ENCODE peak calls at places on chromosome 7, in ten cellular contexts. F is right cardiac atrium, K is cardiac muscle cell, W is brain microvascular endothelial cell, R is fibroblast of the aortic adventitia, J is pancreas, Z is ovary, B is lower lobe of right lung, H is left ventricle myocardium inferior, P is bronchial epithelial cell. Q is an unnamed sample.

GRCh38 chr7:155189600-155189989 is 108.1 kb upstream of the INSIG1 start:
- DNase-seq in H (no peak), B (no peak), F (no peak), R (no peak), J (no peak), K (no peak), W (no peak), Z (no peak), P (no peak), Q (no peak)

GRCh38 chr7:25844109-25844915 is 307.7 kb upstream of the NFE2L3 start:
- DNase-seq in W (peak), Z (no peak), H (no peak), R (peak), F (no peak), P (no peak), B (no peak), K (peak), J (no peak), Q (no peak)

GRCh38 chr7:149598721-149599308 is 101.2 kb upstream of the ZNF746 start:
- DNase-seq in B (no peak), J (no peak), R (peak), K (peak), P (peak), F (no peak), H (no peak), Z (no peak), W (peak), Q (no peak)

GRCh38 chr7:96624954-96625353 is 84.7 kb downstream of the SEM1 start:
- DNase-seq in B (no peak), F (no peak), J (no peak), W (no peak), Z (no peak), P (no peak), K (no peak), R (no peak), H (no peak), Q (no peak)

GRCh38 chr7:1100886-1101579 is 13.1 kb downstream of the GPER1 start:
- DNase-seq in Z (no peak), H (no peak), P (no peak), R (no peak), K (no peak), W (no peak), F (peak), B (no peak), J (no peak), Q (peak)

GRCh38 chr7:74012842-74013249 is 15.1 kb upstream of the ELN start:
- DNase-seq in R (peak), F (peak), Z (no peak), H (no peak), J (no peak), K (no peak), W (peak), P (peak), B (no peak), Q (no peak)

GRCh38 chr7:23471090-23471859 is 984 bp upstream of the IGF2BP3 start:
- DNase-seq in P (no peak), H (no peak), W (peak), R (peak), J (peak), B (no peak), K (peak), Z (no peak), F (peak), Q (peak)

GRCh38 chr7:141418087-141418486 is 133.1 kb upstream of the AGK start:
- DNase-seq in B (no peak), R (no peak), H (no peak), F (no peak), Z (no peak), K (no peak), J (no peak), P (no peak), W (no peak), Q (no peak)

GRCh38 chr7:43143918-43144589 is 31.6 kb downstream of the HECW1 start:
- DNase-seq in K (no peak), Z (no peak), R (no peak), J (no peak), H (no peak), F (no peak), B (no peak), W (no peak), P (peak), Q (no peak)

GRCh38 chr7:55568613-55569268 is 3.6 kb downstream of the VOPP1 start:
- DNase-seq in H (no peak), W (no peak), P (no peak), Z (no peak), R (peak), F (no peak), K (peak), B (no peak), J (no peak), Q (no peak)

GRCh38 chr7:82317257-82317721 is 126.3 kb downstream of the CACNA2D1 start:
- DNase-seq in F (no peak), P (no peak), J (no peak), K (no peak), B (no peak), H (no peak), R (no peak), Z (no peak), W (no peak), Q (no peak)

GRCh38 chr7:27198871-27199801 is 755 bp downstream of the HOXA13 start:
- DNase-seq in B (no peak), W (no peak), F (peak), H (no peak), P (no peak), J (peak), Z (no peak), K (peak), R (no peak), Q (peak)

GRCh38 chr7:7005303-7005702 is 177.0 kb upstream of the C1GALT1 start:
- DNase-seq in B (no peak), Z (no peak), P (no peak), K (no peak), J (no peak), W (no peak), H (no peak), F (no peak), R (no peak), Q (no peak)

DNA sequence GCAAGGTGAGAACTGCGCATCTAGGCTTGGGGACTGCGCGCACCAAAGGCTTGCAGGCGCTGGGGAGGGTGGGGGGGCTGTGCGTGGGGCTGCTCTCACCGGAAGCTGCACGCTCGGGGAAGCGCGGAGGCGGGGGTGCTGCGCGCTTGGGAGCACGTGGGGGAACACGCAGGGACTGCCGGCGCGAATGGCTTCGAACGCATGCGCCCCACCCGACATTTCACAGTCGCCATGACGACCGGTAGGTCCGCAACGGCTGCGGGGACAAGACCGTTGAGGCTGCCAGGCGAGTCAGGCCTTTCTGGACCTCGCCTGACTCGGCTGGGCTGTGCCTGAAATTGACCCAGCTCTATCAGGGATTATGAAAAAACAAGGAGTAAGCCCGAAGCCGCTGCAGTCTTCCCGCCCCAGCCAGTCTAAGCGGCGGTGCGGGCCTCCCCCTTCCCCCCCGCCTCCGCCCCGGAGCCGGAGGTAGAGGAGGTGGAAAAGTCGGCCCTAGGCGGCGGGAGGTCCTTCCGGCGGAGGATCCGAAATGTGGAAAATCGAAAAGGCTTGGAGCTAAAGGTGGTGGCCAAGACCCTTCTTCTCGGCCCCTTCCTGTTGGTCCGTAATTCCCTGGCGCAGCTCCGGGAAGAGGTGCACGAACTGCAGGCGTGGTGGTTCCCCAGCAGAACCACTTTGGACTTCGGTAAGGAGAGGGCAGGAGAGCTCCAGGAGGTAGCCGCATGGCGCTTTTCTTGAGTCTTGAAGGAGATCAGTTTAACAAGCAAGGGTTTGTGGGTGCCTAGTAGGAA is 34.9 kb upstream of the STEAP1 start:
- DNase-seq in F (peak), R (no peak), W (no peak), K (peak), H (peak), J (peak), P (no peak), B (peak), Z (peak), Q (peak)
- H3K4me3 ChIP-seq in F (peak), R (peak), W (peak), K (peak), H (peak), J (peak), P (peak), B (peak), Z (peak), Q (peak)

GRCh38 chr7:16801111-16801542 is 3.7 kb downstream of the AGR2 start:
- DNase-seq in R (peak), F (no peak), P (peak), K (peak), W (peak), H (no peak), B (no peak), J (no peak), Z (no peak), Q (no peak)

GRCh38 chr7:16801579-16801978 is 3.2 kb downstream of the AGR2 start:
- DNase-seq in W (no peak), F (no peak), B (no peak), H (no peak), R (no peak), K (no peak), J (no peak), Z (no peak), P (no peak), Q (no peak)

GRCh38 chr7:16804674-16805439 is at the start of gene AGR2:
- DNase-seq in H (no peak), F (no peak), R (no peak), B (peak), W (no peak), J (peak), Z (no peak), K (no peak), P (peak), Q (no peak)

DNA sequence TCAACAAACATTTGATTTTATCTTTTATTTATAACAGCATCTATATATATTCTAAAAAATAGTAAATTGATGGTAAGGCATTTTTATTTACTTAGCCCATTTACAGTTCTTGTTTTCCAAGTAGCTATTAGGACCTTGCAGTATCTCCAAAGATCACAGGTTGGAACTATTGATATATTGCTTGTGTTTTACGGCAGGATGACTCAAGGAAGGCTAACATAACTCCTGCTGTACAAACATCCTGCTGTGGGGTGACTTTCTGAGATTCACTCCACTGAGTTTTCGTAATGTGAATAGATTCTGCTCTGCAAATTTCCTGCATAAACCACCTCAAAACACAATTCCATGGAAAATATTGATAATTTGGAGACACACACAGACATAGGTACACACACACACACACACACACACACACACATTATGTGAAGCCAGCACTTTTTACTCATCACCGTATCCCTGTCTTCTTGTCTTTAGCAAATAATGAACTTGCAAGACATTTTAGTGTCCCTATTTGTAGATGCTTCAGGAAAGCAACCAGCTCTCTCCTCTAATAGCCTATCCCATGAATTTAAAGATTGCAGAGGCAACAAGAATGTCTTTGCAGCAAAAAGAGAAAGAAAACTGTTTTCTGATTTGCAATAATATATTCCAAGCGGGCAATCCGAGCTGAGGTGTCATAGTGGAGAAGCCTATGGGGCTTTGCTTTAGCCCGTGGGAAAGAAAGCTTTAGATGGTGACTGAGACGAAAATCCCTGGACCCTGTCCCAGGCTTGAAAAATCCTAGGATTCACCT is 722 bp downstream of the AGR2 start:
- DNase-seq in W (no peak), K (no peak), Z (no peak), B (no peak), J (no peak), H (no peak), F (no peak), R (no peak), P (peak), Q (no peak)
- H3K4me3 ChIP-seq in W (no peak), K (no peak), Z (no peak), B (peak), J (no peak), H (no peak), F (no peak), R (no peak), P (peak), Q (no peak)

DNA sequence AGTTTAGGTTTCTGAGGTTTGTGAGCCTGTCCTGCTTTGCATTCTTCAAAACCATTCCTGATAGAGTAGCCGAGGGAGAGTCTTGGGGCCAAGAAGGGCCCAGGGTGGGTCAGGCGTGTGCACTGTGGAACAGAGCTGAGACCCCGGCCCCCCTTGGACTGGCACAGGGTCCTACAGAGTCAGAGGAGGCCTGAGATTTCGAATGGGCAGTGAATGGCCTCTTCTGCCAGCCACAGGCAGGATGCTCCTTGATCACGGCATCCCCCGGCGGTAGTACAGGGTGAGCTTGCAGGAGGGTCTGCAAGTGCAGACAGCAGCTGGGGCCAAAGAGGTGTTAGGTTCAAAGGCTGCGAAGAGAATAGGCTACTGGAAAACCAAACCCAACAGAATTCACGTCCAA is 4.6 kb downstream of the TRIM56 start:
- DNase-seq in H (no peak), F (no peak), W (no peak), K (no peak), R (no peak), P (no peak), J (no peak), Z (no peak), B (no peak), Q (no peak)
- H3K4me3 ChIP-seq in H (no peak), F (no peak), W (no peak), K (no peak), R (no peak), P (no peak), J (no peak), Z (no peak), B (no peak), Q (no peak)

DNA sequence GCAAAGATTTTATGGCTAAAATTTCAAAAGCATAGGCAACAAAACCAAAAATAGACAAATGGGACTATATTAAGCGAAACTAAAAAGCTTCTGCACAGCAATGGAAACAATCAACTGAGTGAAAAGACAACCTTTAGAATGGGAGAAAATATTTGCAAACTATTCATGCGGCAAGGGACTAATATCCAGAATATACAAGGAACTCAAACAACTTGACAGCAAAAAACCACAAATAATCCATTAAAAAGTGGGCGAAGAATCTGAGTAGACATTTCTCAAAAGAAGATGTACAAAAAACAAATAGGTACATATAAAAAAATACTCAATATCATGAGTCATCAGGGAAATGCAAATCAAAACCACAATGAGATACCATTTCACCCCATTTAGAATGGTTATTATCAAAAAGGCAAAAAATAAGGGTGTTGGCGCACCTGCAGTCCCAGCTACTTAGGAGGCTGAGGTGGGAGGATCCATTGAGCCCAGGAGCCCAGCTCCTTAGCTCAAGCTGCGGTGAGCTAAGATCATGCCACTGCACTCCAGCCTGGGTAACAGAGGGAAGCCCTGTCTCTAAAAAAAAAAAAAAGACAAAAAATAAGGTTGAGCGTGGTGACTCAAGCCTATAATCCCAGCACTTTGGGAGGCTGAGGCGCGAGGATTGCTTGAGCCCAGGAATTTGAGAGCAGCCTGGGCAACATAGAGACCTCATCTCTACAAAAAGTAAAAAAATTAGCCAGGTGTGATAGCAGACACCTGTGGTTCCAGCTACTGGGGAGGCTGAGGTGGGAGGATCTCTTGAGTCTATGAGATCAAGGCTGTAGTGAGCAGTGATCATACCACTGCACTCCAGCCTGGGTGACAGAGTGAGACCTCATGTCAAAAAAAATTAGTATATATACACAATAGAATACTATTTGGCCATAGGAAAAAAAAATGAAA is 4.2 kb upstream of the CCM2 start:
- DNase-seq in F (no peak), B (no peak), J (no peak), P (no peak), W (no peak), H (no peak), R (no peak), Z (peak), K (no peak), Q (no peak)
- H3K4me3 ChIP-seq in F (no peak), B (no peak), J (no peak), P (no peak), W (no peak), H (no peak), R (no peak), Z (no peak), K (no peak), Q (no peak)

GRCh38 chr7:134827889-134828288 is 48.5 kb downstream of the CALD1 start:
- DNase-seq in H (no peak), P (no peak), B (no peak), J (no peak), W (peak), R (peak), K (peak), F (no peak), Z (no peak), Q (no peak)

GRCh38 chr7:134829381-134829986 is 50.0 kb downstream of the CALD1 start:
- DNase-seq in F (no peak), H (no peak), K (no peak), B (no peak), R (no peak), P (no peak), W (no peak), J (no peak), Z (no peak), Q (no peak)

GRCh38 chr7:134828361-134828760 is 48.9 kb downstream of the CALD1 start:
- DNase-seq in B (no peak), F (no peak), P (no peak), W (no peak), J (no peak), K (peak), R (peak), Z (no peak), H (no peak), Q (no peak)

GRCh38 chr7:134826105-134826504 is 46.7 kb downstream of the CALD1 start:
- DNase-seq in W (peak), F (no peak), J (no peak), K (peak), P (no peak), B (no peak), R (peak), Z (no peak), H (no peak), Q (no peak)

DNA sequence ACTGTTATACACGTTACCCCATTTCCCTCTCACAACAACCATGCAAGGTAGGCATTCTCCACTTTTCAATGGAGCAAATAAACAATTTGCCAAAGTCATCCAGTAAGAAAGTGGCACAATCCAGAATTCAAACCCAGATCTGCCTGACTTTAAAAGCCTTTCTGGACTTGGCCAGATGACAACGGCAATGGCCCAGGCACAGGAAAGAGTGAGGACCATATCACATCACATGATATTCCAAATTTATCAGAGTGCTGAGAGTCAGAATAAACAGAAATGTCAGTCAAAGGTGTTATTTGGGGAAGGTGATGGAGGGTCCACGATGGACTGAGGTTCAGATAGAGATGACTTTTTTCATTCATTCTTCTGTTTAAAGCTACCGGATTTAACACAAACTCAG is 48.0 kb downstream of the CALD1 start:
- DNase-seq in H (no peak), K (no peak), F (peak), J (no peak), Z (no peak), B (no peak), W (no peak), P (no peak), R (no peak), Q (no peak)
- H3K4me3 ChIP-seq in H (peak), K (no peak), F (no peak), J (no peak), Z (no peak), B (no peak), W (no peak), P (no peak), R (no peak), Q (no peak)

GRCh38 chr7:54179321-54180029 is 362.7 kb upstream of the VSTM2A start:
- DNase-seq in H (no peak), J (no peak), K (no peak), R (peak), W (no peak), B (no peak), P (no peak), Z (no peak), F (no peak), Q (no peak)
- H3K4me3 ChIP-seq in H (no peak), J (no peak), K (no peak), R (no peak), W (no peak), B (no peak), P (no peak), Z (no peak), F (no peak), Q (no peak)

Q was measured in spleen.